ENCODE peak calls at places on chromosome 13, in nine cellular contexts. J is ELR; U is heart left ventricle; Z is PC-3; K is stimulated activated CD4-positive, alpha-beta T cell treated with anti-CD3 and anti-CD28 coated beads, Interleukin-15, amount 100 ng/mL, for 24 hours; N is NCI-H1694; A is left lung; H is OCI-LY7; F is cardiac fibroblast. Q is an unnamed sample.

GRCh38 chr13:62920181-62920580 is 1504.5 kb upstream of the PCDH20 start:
- DNase-seq in J (no peak), U (no peak), Z (no peak), K (no peak), N (no peak), A (no peak), H (no peak), F (no peak), Q (no peak)

GRCh38 chr13:40064723-40065122 is 409.3 kb downstream of the COG6 start:
- DNase-seq in J (peak; percentile 71), U (no peak), Z (peak; percentile 92), K (no peak), N (no peak), A (no peak), H (no peak), F (peak; percentile 98), Q (peak; percentile 42)

GRCh38 chr13:92838786-92839185 is 387.8 kb upstream of the GPC6 start:
- DNase-seq in J (peak; percentile 81), U (no peak), Z (peak; percentile 74), K (no peak), N (no peak), A (no peak), H (no peak), F (peak; percentile 93), Q (peak; percentile 29)

GRCh38 chr13:25406377-25406776 is 34.6 kb downstream of the ATP8A2 start:
- DNase-seq in J (peak; percentile 19), U (no peak), Z (peak; percentile 4), K (no peak), N (no peak), A (no peak), H (peak; percentile 4), F (no peak), Q (no peak)

GRCh38 chr13:40178130-40178529 is 488.3 kb downstream of the FOXO1 start:
- DNase-seq in J (no peak), U (no peak), Z (no peak), K (no peak), N (no peak), A (no peak), H (no peak), F (no peak), Q (no peak)

GRCh38 chr13:76638882-76639281 is 247.3 kb downstream of the KCTD12 start:
- DNase-seq in J (peak; percentile 55), U (no peak), Z (no peak), K (no peak), N (no peak), A (no peak), H (no peak), F (peak; percentile 57), Q (no peak)

GRCh38 chr13:101454767-101455166 is 2.3 kb downstream of the ITGBL1 start:
- DNase-seq in J (peak; percentile 78), U (no peak), Z (peak; percentile 86), K (no peak), N (no peak), A (no peak), H (no peak), F (peak; percentile 78), Q (no peak)

GRCh38 chr13:39419866-39420265 is 183.1 kb downstream of the LHFPL6 start:
- DNase-seq in J (no peak), U (no peak), Z (no peak), K (no peak), N (no peak), A (no peak), H (no peak), F (no peak), Q (no peak)

GRCh38 chr13:32581177-32581786 is 5.0 kb upstream of the PDS5B start:
- DNase-seq in J (peak; percentile 59), U (no peak), Z (peak; percentile 44), K (no peak), N (peak; percentile 13), A (no peak), H (peak; percentile 52), F (peak; percentile 61), Q (no peak)

GRCh38 chr13:113566227-113566561 is 18.4 kb upstream of the TFDP1 start:
- DNase-seq in J (no peak), U (no peak), Z (no peak), K (no peak), N (no peak), A (no peak), H (no peak), F (no peak), Q (no peak)

GRCh38 chr13:36674337-36675212 is 755 bp downstream of the SERTM1 start:
- DNase-seq in J (no peak), U (no peak), Z (no peak), K (no peak), N (no peak), A (no peak), H (no peak), F (no peak), Q (no peak)

GRCh38 chr13:55160911-55161310 is 1979.8 kb upstream of the PRR20A start:
- DNase-seq in J (no peak), U (no peak), Z (no peak), K (no peak), N (peak; percentile 75), A (no peak), H (no peak), F (no peak), Q (no peak)

GRCh38 chr13:42715909-42716308 is 65.5 kb upstream of the FAM216B start:
- DNase-seq in J (no peak), U (no peak), Z (no peak), K (no peak), N (no peak), A (no peak), H (no peak), F (no peak), Q (no peak)

GRCh38 chr13:50580684-50581305 is 262.7 kb downstream of the DLEU7 start:
- DNase-seq in J (peak; percentile 15), U (no peak), Z (no peak), K (no peak), N (no peak), A (no peak), H (no peak), F (peak; percentile 82), Q (no peak)